ENCODE peak calls at places on chromosomes 13 and 19, in eight cellular contexts. X is spleen; A is stimulated activated CD4-positive, alpha-beta T cell treated with anti-CD3 and anti-CD28 coated beads, Interleukin-15, amount 100 ng/mL, for 1 hour; M is KBM-7; K is CD4-positive, alpha-beta T cell; G is neural progenitor cell; C is heart left ventricle; Y is substantia nigra. D is an unnamed sample.

GRCh38 chr13:112117258-112117954 is 50.5 kb downstream of the SOX1 start:
- DNase-seq in A (no peak), M (no peak), G (no peak), X (peak; percentile 58), C (no peak), Y (no peak), K (no peak), D (peak; percentile 54)

GRCh38 chr19:13002389-13002898 is 7.2 kb downstream of the NFIX start:
- DNase-seq in X (no peak), G (no peak), A (no peak), K (no peak), Y (peak; percentile 94), M (no peak), C (peak; percentile 72), D (peak; percentile 93)

GRCh38 chr13:83220241-83220640 is 662.0 kb downstream of the SLITRK1 start:
- DNase-seq in Y (no peak), M (no peak), C (no peak), X (no peak), G (no peak), A (no peak), K (no peak), D (no peak)

GRCh38 chr13:76972430-76972829 is 19.5 kb upstream of the CLN5 start:
- DNase-seq in C (no peak), M (no peak), Y (peak; percentile 7), X (no peak), A (no peak), K (no peak), G (no peak), D (no peak)

GRCh38 chr13:91174886-91175501 is 172.5 kb upstream of the MIR17HG start:
- DNase-seq in M (no peak), A (no peak), X (no peak), C (peak; percentile 54), G (no peak), K (no peak), Y (no peak), D (no peak)

GRCh38 chr13:26983533-26984315 is 187.9 kb downstream of the USP12 start:
- DNase-seq in Y (no peak), G (no peak), K (no peak), X (no peak), M (peak; percentile 23), A (no peak), C (no peak), D (no peak)

GRCh38 chr13:33785384-33785783 is 32.6 kb upstream of the RFC3 start:
- DNase-seq in X (no peak), Y (no peak), K (no peak), G (no peak), M (no peak), C (no peak), A (no peak), D (no peak)

GRCh38 chr13:24053505-24054251 is 106.8 kb upstream of the SPATA13 start:
- DNase-seq in C (no peak), Y (peak; percentile 61), M (peak; percentile 64), G (peak; percentile 81), X (no peak), K (peak; percentile 32), A (peak; percentile 11), D (no peak)

GRCh38 chr13:51682691-51683090 is 98.4 kb downstream of the WDFY2 start:
- DNase-seq in C (no peak), Y (no peak), A (no peak), K (no peak), G (no peak), X (no peak), M (no peak), D (no peak)

GRCh38 chr19:45528744-45529453 is 21.6 kb downstream of the VASP start:
- DNase-seq in Y (peak; percentile 13), K (no peak), C (no peak), M (no peak), G (peak; percentile 91), X (no peak), A (no peak), D (no peak)

GRCh38 chr13:98997738-98998641 is 20.1 kb upstream of the DOCK9 start:
- DNase-seq in A (no peak), X (no peak), K (no peak), C (no peak), M (no peak), G (no peak), Y (no peak), D (no peak)

GRCh38 chr13:106036870-106037269 is 498.6 kb downstream of the EFNB2 start:
- DNase-seq in C (no peak), A (no peak), G (peak; percentile 36), Y (no peak), X (no peak), K (no peak), M (no peak), D (no peak)

GRCh38 chr19:46639356-46640061 is 3.5 kb upstream of the GNG8 start:
- DNase-seq in A (no peak), C (peak; percentile 84), X (peak; percentile 81), K (no peak), Y (peak; percentile 16), G (peak; percentile 86), M (peak; percentile 68), D (peak; percentile 92)

GRCh38 chr13:50685491-50685890 is 158.0 kb downstream of the DLEU7 start:
- DNase-seq in K (no peak), G (peak; percentile 58), M (no peak), C (peak; percentile 86), A (no peak), X (no peak), Y (peak; percentile 81), D (peak; percentile 74)

GRCh38 chr13:72953391-72953960 is 105.3 kb upstream of the KLF5 start:
- DNase-seq in C (no peak), K (no peak), A (no peak), G (no peak), X (no peak), Y (no peak), M (no peak), D (no peak)

GRCh38 chr19:40798997-40799557 is at the start of gene EGLN2:
- DNase-seq in K (no peak), G (no peak), M (no peak), A (no peak), X (no peak), Y (peak; percentile 62), C (no peak), D (no peak)

GRCh38 chr13:57631607-57632275 is at the start of gene PCDH17:
- DNase-seq in C (peak; percentile 56), K (no peak), M (peak; percentile 33), G (peak; percentile 70), X (peak; percentile 73), A (no peak), Y (peak; percentile 79), D (no peak)

GRCh38 chr19:12987781-12988180 is 7.5 kb upstream of the NFIX start:
- DNase-seq in K (no peak), Y (no peak), C (no peak), M (no peak), X (no peak), A (no peak), G (no peak), D (no peak)

GRCh38 chr13:21537105-21537504 is 66.9 kb downstream of the MICU2 start:
- DNase-seq in K (no peak), M (no peak), G (no peak), X (no peak), A (no peak), Y (no peak), C (no peak), D (no peak)

D was measured in sigmoid colon.